ENCODE peak calls at places on chromosomes 5 and 9, in nine cellular contexts. One of them, this sample, is unnamed.

GRCh38 chr9:124447297-124447661 is 3.0 kb upstream of the ADGRD2 start:
- DNase-seq in HFFc6: no peak
- DNase-seq in stomach: no peak
- DNase-seq in tibial nerve: no peak
- DNase-seq in transverse colon: no peak
- DNase-seq in heart left ventricle: no peak
- DNase-seq in uterus: no peak
- DNase-seq in mammary epithelial cell: no peak
- DNase-seq in GM13977: no peak
- DNase-seq in this sample: no peak

GRCh38 chr9:128632486-128632885 is 24.2 kb downstream of the DYNC2I2 start:
- DNase-seq in HFFc6: no peak
- DNase-seq in stomach: no peak
- DNase-seq in tibial nerve: no peak
- DNase-seq in transverse colon: no peak
- DNase-seq in heart left ventricle: no peak
- DNase-seq in uterus: no peak
- DNase-seq in mammary epithelial cell: no peak
- DNase-seq in GM13977: no peak
- DNase-seq in this sample: no peak

GRCh38 chr5:61328791-61329617 is 3.1 kb upstream of the ZSWIM6 start:
- DNase-seq in HFFc6: no peak
- DNase-seq in stomach: no peak
- DNase-seq in tibial nerve: no peak
- DNase-seq in transverse colon: no peak
- DNase-seq in heart left ventricle: no peak
- DNase-seq in uterus: no peak
- DNase-seq in mammary epithelial cell: no peak
- DNase-seq in GM13977: no peak
- DNase-seq in this sample: no peak

GRCh38 chr5:128084228-128085167 is 932 bp downstream of the SLC12A2 start:
- DNase-seq in HFFc6: peak
- DNase-seq in stomach: peak
- DNase-seq in tibial nerve: no peak
- DNase-seq in transverse colon: peak
- DNase-seq in heart left ventricle: peak
- DNase-seq in uterus: peak
- DNase-seq in mammary epithelial cell: peak
- DNase-seq in GM13977: peak
- DNase-seq in this sample: peak

GRCh38 chr5:73201547-73202513 is 28.8 kb downstream of the TMEM174 start:
- DNase-seq in HFFc6: peak
- DNase-seq in stomach: peak
- DNase-seq in tibial nerve: peak
- DNase-seq in transverse colon: peak
- DNase-seq in heart left ventricle: peak
- DNase-seq in uterus: peak
- DNase-seq in mammary epithelial cell: peak
- DNase-seq in GM13977: peak
- DNase-seq in this sample: peak

GRCh38 chr9:98341157-98342102 is 86.0 kb upstream of the TBC1D2 start:
- DNase-seq in HFFc6: no peak
- DNase-seq in stomach: no peak
- DNase-seq in tibial nerve: no peak
- DNase-seq in transverse colon: no peak
- DNase-seq in heart left ventricle: no peak
- DNase-seq in uterus: no peak
- DNase-seq in mammary epithelial cell: no peak
- DNase-seq in GM13977: no peak
- DNase-seq in this sample: no peak

GRCh38 chr9:17135578-17135904 is 701 bp downstream of the CNTLN start:
- DNase-seq in HFFc6: peak
- DNase-seq in stomach: no peak
- DNase-seq in tibial nerve: peak
- DNase-seq in transverse colon: no peak
- DNase-seq in heart left ventricle: no peak
- DNase-seq in uterus: no peak
- DNase-seq in mammary epithelial cell: no peak
- DNase-seq in GM13977: no peak
- DNase-seq in this sample: no peak

GRCh38 chr9:72147676-72148075 is 1.6 kb upstream of the GDA start:
- DNase-seq in HFFc6: no peak
- DNase-seq in stomach: no peak
- DNase-seq in tibial nerve: no peak
- DNase-seq in transverse colon: no peak
- DNase-seq in heart left ventricle: no peak
- DNase-seq in uterus: no peak
- DNase-seq in mammary epithelial cell: no peak
- DNase-seq in GM13977: no peak
- DNase-seq in this sample: no peak

GRCh38 chr9:38486056-38486455 is 61.8 kb upstream of the IGFBPL1 start:
- DNase-seq in HFFc6: no peak
- DNase-seq in stomach: no peak
- DNase-seq in tibial nerve: no peak
- DNase-seq in transverse colon: no peak
- DNase-seq in heart left ventricle: no peak
- DNase-seq in uterus: no peak
- DNase-seq in mammary epithelial cell: no peak
- DNase-seq in GM13977: no peak
- DNase-seq in this sample: no peak

GRCh38 chr5:13658761-13659160 is 285.7 kb downstream of the DNAH5 start:
- DNase-seq in HFFc6: no peak
- DNase-seq in stomach: no peak
- DNase-seq in tibial nerve: no peak
- DNase-seq in transverse colon: no peak
- DNase-seq in heart left ventricle: no peak
- DNase-seq in uterus: no peak
- DNase-seq in mammary epithelial cell: peak
- DNase-seq in GM13977: no peak
- DNase-seq in this sample: no peak

GRCh38 chr9:15240927-15241326 is 66.1 kb downstream of the TTC39B start:
- DNase-seq in HFFc6: no peak
- DNase-seq in stomach: no peak
- DNase-seq in tibial nerve: no peak
- DNase-seq in transverse colon: no peak
- DNase-seq in heart left ventricle: no peak
- DNase-seq in uterus: no peak
- DNase-seq in mammary epithelial cell: no peak
- DNase-seq in GM13977: no peak
- DNase-seq in this sample: no peak

GRCh38 chr5:147509041-147509709 is 693 bp downstream of the DPYSL3 start:
- DNase-seq in HFFc6: no peak
- DNase-seq in stomach: no peak
- DNase-seq in tibial nerve: peak
- DNase-seq in transverse colon: peak
- DNase-seq in heart left ventricle: peak
- DNase-seq in uterus: peak
- DNase-seq in mammary epithelial cell: peak
- DNase-seq in GM13977: no peak
- DNase-seq in this sample: peak

GRCh38 chr5:59036274-59036961 is 453.5 kb downstream of the RAB3C start:
- DNase-seq in HFFc6: peak
- DNase-seq in stomach: no peak
- DNase-seq in tibial nerve: peak
- DNase-seq in transverse colon: peak
- DNase-seq in heart left ventricle: peak
- DNase-seq in uterus: peak
- DNase-seq in mammary epithelial cell: peak
- DNase-seq in GM13977: no peak
- DNase-seq in this sample: no peak

GRCh38 chr5:96807099-96807654 is 568 bp downstream of the ERAP1 start:
- DNase-seq in HFFc6: peak
- DNase-seq in stomach: peak
- DNase-seq in tibial nerve: peak
- DNase-seq in transverse colon: peak
- DNase-seq in heart left ventricle: peak
- DNase-seq in uterus: peak
- DNase-seq in mammary epithelial cell: peak
- DNase-seq in GM13977: peak
- DNase-seq in this sample: peak

GRCh38 chr9:117191504-117192375 is 223.1 kb downstream of the ASTN2 start:
- DNase-seq in HFFc6: no peak
- DNase-seq in stomach: no peak
- DNase-seq in tibial nerve: no peak
- DNase-seq in transverse colon: no peak
- DNase-seq in heart left ventricle: no peak
- DNase-seq in uterus: no peak
- DNase-seq in mammary epithelial cell: no peak
- DNase-seq in GM13977: no peak
- DNase-seq in this sample: no peak

GRCh38 chr9:129726322-129727160 is 26.3 kb downstream of the PTGES start:
- DNase-seq in HFFc6: peak
- DNase-seq in stomach: peak
- DNase-seq in tibial nerve: peak
- DNase-seq in transverse colon: peak
- DNase-seq in heart left ventricle: peak
- DNase-seq in uterus: peak
- DNase-seq in mammary epithelial cell: peak
- DNase-seq in GM13977: peak
- DNase-seq in this sample: peak
- TF ChIP-seq CTCF in HFFc6: peak
- TF ChIP-seq CTCF in stomach: peak
- TF ChIP-seq CTCF in tibial nerve: peak
- TF ChIP-seq CTCF in transverse colon: peak
- TF ChIP-seq CTCF in heart left ventricle: peak
- TF ChIP-seq CTCF in uterus: peak
- TF ChIP-seq CTCF in mammary epithelial cell: peak
- TF ChIP-seq CTCF in GM13977: peak
- TF ChIP-seq CTCF in this sample: peak

GRCh38 chr5:163489055-163489744 is 16.2 kb upstream of the MAT2B start:
- DNase-seq in HFFc6: peak
- DNase-seq in stomach: no peak
- DNase-seq in tibial nerve: no peak
- DNase-seq in transverse colon: no peak
- DNase-seq in heart left ventricle: no peak
- DNase-seq in uterus: no peak
- DNase-seq in mammary epithelial cell: peak
- DNase-seq in GM13977: no peak
- DNase-seq in this sample: no peak
- TF ChIP-seq CTCF in HFFc6: peak
- TF ChIP-seq CTCF in stomach: no peak
- TF ChIP-seq CTCF in tibial nerve: no peak
- TF ChIP-seq CTCF in transverse colon: no peak
- TF ChIP-seq CTCF in heart left ventricle: no peak
- TF ChIP-seq CTCF in uterus: no peak
- TF ChIP-seq CTCF in mammary epithelial cell: peak
- TF ChIP-seq CTCF in GM13977: peak
- TF ChIP-seq CTCF in this sample: no peak

GRCh38 chr9:13443380-13444271 is 164.1 kb upstream of the MPDZ start:
- DNase-seq in HFFc6: no peak
- DNase-seq in stomach: no peak
- DNase-seq in tibial nerve: no peak
- DNase-seq in transverse colon: no peak
- DNase-seq in heart left ventricle: no peak
- DNase-seq in uterus: no peak
- DNase-seq in mammary epithelial cell: peak
- DNase-seq in GM13977: no peak
- DNase-seq in this sample: no peak

GRCh38 chr9:13444696-13445095 is 165.2 kb upstream of the MPDZ start:
- DNase-seq in HFFc6: no peak
- DNase-seq in stomach: no peak
- DNase-seq in tibial nerve: no peak
- DNase-seq in transverse colon: no peak
- DNase-seq in heart left ventricle: no peak
- DNase-seq in uterus: no peak
- DNase-seq in mammary epithelial cell: no peak
- DNase-seq in GM13977: no peak
- DNase-seq in this sample: no peak

GRCh38 chr9:13444272-13444608 is 164.7 kb upstream of the MPDZ start:
- DNase-seq in HFFc6: no peak
- DNase-seq in stomach: no peak
- DNase-seq in tibial nerve: no peak
- DNase-seq in transverse colon: no peak
- DNase-seq in heart left ventricle: no peak
- DNase-seq in uterus: no peak
- DNase-seq in mammary epithelial cell: no peak
- DNase-seq in GM13977: no peak
- DNase-seq in this sample: no peak

GRCh38 chr9:13446261-13446660 is 166.8 kb upstream of the MPDZ start:
- DNase-seq in HFFc6: no peak
- DNase-seq in stomach: no peak
- DNase-seq in tibial nerve: no peak
- DNase-seq in transverse colon: no peak
- DNase-seq in heart left ventricle: no peak
- DNase-seq in uterus: no peak
- DNase-seq in mammary epithelial cell: no peak
- DNase-seq in GM13977: no peak
- DNase-seq in this sample: no peak

GRCh38 chr9:13445123-13445522 is 165.6 kb upstream of the MPDZ start:
- DNase-seq in HFFc6: no peak
- DNase-seq in stomach: no peak
- DNase-seq in tibial nerve: no peak
- DNase-seq in transverse colon: no peak
- DNase-seq in heart left ventricle: no peak
- DNase-seq in uterus: no peak
- DNase-seq in mammary epithelial cell: no peak
- DNase-seq in GM13977: no peak
- DNase-seq in this sample: no peak
- TF ChIP-seq CTCF in HFFc6: no peak
- TF ChIP-seq CTCF in stomach: no peak
- TF ChIP-seq CTCF in tibial nerve: no peak
- TF ChIP-seq CTCF in transverse colon: no peak
- TF ChIP-seq CTCF in heart left ventricle: no peak
- TF ChIP-seq CTCF in uterus: no peak
- TF ChIP-seq CTCF in mammary epithelial cell: no peak
- TF ChIP-seq CTCF in GM13977: no peak
- TF ChIP-seq CTCF in this sample: no peak

GRCh38 chr9:75891277-75892167 is 1.0 kb downstream of the PCSK5 start:
- DNase-seq in HFFc6: no peak
- DNase-seq in stomach: no peak
- DNase-seq in tibial nerve: peak
- DNase-seq in transverse colon: peak
- DNase-seq in heart left ventricle: peak
- DNase-seq in uterus: peak
- DNase-seq in mammary epithelial cell: peak
- DNase-seq in GM13977: peak
- DNase-seq in this sample: peak

GRCh38 chr9:75892168-75892901 is 1.9 kb downstream of the PCSK5 start:
- DNase-seq in HFFc6: no peak
- DNase-seq in stomach: no peak
- DNase-seq in tibial nerve: peak
- DNase-seq in transverse colon: peak
- DNase-seq in heart left ventricle: peak
- DNase-seq in uterus: peak
- DNase-seq in mammary epithelial cell: peak
- DNase-seq in GM13977: peak
- DNase-seq in this sample: peak

GRCh38 chr9:75889577-75889976 is 896 bp upstream of the PCSK5 start:
- DNase-seq in HFFc6: no peak
- DNase-seq in stomach: no peak
- DNase-seq in tibial nerve: no peak
- DNase-seq in transverse colon: peak
- DNase-seq in heart left ventricle: no peak
- DNase-seq in uterus: no peak
- DNase-seq in mammary epithelial cell: no peak
- DNase-seq in GM13977: no peak
- DNase-seq in this sample: no peak

GRCh38 chr9:75889977-75890540 is 414 bp upstream of the PCSK5 start:
- DNase-seq in HFFc6: peak
- DNase-seq in stomach: peak
- DNase-seq in tibial nerve: peak
- DNase-seq in transverse colon: peak
- DNase-seq in heart left ventricle: peak
- DNase-seq in uterus: peak
- DNase-seq in mammary epithelial cell: peak
- DNase-seq in GM13977: no peak
- DNase-seq in this sample: no peak

GRCh38 chr9:75890541-75891276 is at the start of gene PCSK5:
- DNase-seq in HFFc6: peak
- DNase-seq in stomach: peak
- DNase-seq in tibial nerve: peak
- DNase-seq in transverse colon: peak
- DNase-seq in heart left ventricle: peak
- DNase-seq in uterus: peak
- DNase-seq in mammary epithelial cell: peak
- DNase-seq in GM13977: peak
- DNase-seq in this sample: peak
- TF ChIP-seq CTCF in HFFc6: no peak
- TF ChIP-seq CTCF in stomach: peak
- TF ChIP-seq CTCF in tibial nerve: peak
- TF ChIP-seq CTCF in transverse colon: peak
- TF ChIP-seq CTCF in heart left ventricle: no peak
- TF ChIP-seq CTCF in uterus: peak
- TF ChIP-seq CTCF in mammary epithelial cell: no peak
- TF ChIP-seq CTCF in GM13977: no peak
- TF ChIP-seq CTCF in this sample: peak

This sample was measured in type B pancreatic cell.